ENCODE peak calls at places on chromosomes 6 and 20, in eight cellular contexts. R, H, F, V, C, X, A and N are unnamed samples.

GRCh38 chr20:47501117-47501482 is 587 bp upstream of the NCOA3 start:
- DNase-seq in R (no peak), A (peak), H (peak), X (no peak), C (no peak), F (no peak), V (no peak), N (peak)

GRCh38 chr20:18481596-18481995 is 14.4 kb downstream of the POLR3F start:
- DNase-seq in R (no peak), V (no peak), X (no peak), F (no peak), C (no peak), H (no peak), A (no peak), N (no peak)

GRCh38 chr20:1474817-1475603 is 8.4 kb upstream of the NSFL1C start:
- DNase-seq in X (no peak), R (no peak), C (no peak), H (no peak), A (no peak), V (no peak), F (no peak), N (no peak)

GRCh38 chr6:113560908-113561307 is 296.2 kb upstream of the MARCKS start:
- DNase-seq in A (no peak), X (no peak), F (no peak), R (no peak), V (peak), H (peak), C (no peak), N (no peak)

GRCh38 chr6:107714104-107714503 is 110.0 kb downstream of the SCML4 start:
- DNase-seq in V (no peak), X (no peak), F (no peak), A (no peak), C (no peak), H (no peak), R (no peak), N (no peak)

GRCh38 chr6:159044899-159045727 is at the start of gene TAGAP:
- DNase-seq in C (no peak), H (no peak), X (peak), R (no peak), V (no peak), F (no peak), A (peak), N (peak)

GRCh38 chr6:26187981-26188635 is 100.9 kb downstream of the HFE start:
- DNase-seq in X (no peak), R (no peak), A (no peak), V (peak), F (no peak), H (no peak), C (no peak), N (peak)

GRCh38 chr20:7980332-7981046 is 39.1 kb downstream of the TMX4 start:
- DNase-seq in V (no peak), R (peak), C (peak), A (peak), H (peak), F (peak), X (no peak), N (peak)

GRCh38 chr6:1792989-1793388 is 183.3 kb downstream of the FOXC1 start:
- DNase-seq in C (peak), F (no peak), H (peak), R (no peak), X (no peak), V (no peak), A (no peak), N (peak)